ENCODE peak calls at places on chromosomes 4 and X, in ten cellular contexts. M, G, L, O, U, J, S, H, B and E are unnamed samples.

GRCh38 chr4:125838924-125839323 is 524.2 kb downstream of the FAT4 start:
- DNase-seq in M (no peak), G (no peak), L (no peak), O (no peak), U (no peak), J (no peak), S (no peak), H (no peak), B (no peak), E (no peak)

GRCh38 chrX:37997096-37997495 is 9.3 kb upstream of the SYTL5 start:
- DNase-seq in M (no peak), G (no peak), L (no peak), O (no peak), U (no peak), J (no peak), S (no peak), H (no peak), B (no peak), E (no peak)

GRCh38 chrX:574830-575229 is 55.8 kb upstream of the SHOX start:
- DNase-seq in M (no peak), G (no peak), L (no peak), O (no peak), U (no peak), J (no peak), S (no peak), H (no peak), B (no peak), E (no peak)

GRCh38 chr4:111689731-111690130 is 455.5 kb upstream of the FAM241A start:
- DNase-seq in M (no peak), G (no peak), L (no peak), O (no peak), U (no peak), J (no peak), S (no peak), H (no peak), B (no peak), E (no peak)

GRCh38 chr4:153904011-153904410 is 115.1 kb upstream of the SFRP2 start:
- DNase-seq in M (no peak), G (no peak), L (no peak), O (no peak), U (no peak), J (no peak), S (no peak), H (no peak), B (no peak), E (no peak)

GRCh38 chrX:259692-260355 is 21.4 kb upstream of the PLCXD1 start:
- DNase-seq in M (no peak), G (no peak), L (no peak), O (peak; percentile 41), U (no peak), J (peak; percentile 30), S (peak; percentile 33), H (no peak), B (no peak), E (no peak)

GRCh38 chrX:65985211-65985610 is 54.7 kb downstream of the VSIG4 start:
- DNase-seq in M (no peak), G (no peak), L (no peak), O (no peak), U (no peak), J (no peak), S (no peak), H (no peak), B (no peak), E (no peak)

GRCh38 chrX:115330498-115331138 is 41.1 kb downstream of the LUZP4 start:
- DNase-seq in M (peak; percentile 69), G (no peak), L (peak; percentile 57), O (no peak), U (peak; percentile 50), J (no peak), S (peak; percentile 50), H (peak; percentile 82), B (peak; percentile 58), E (peak; percentile 15)

GRCh38 chrX:47846070-47846469 is 9.4 kb downstream of the ZNF81 start:
- DNase-seq in M (no peak), G (no peak), L (no peak), O (no peak), U (no peak), J (no peak), S (no peak), H (no peak), B (no peak), E (no peak)

GRCh38 chr4:72394264-72394663 is 174.8 kb downstream of the ADAMTS3 start:
- DNase-seq in M (no peak), G (no peak), L (no peak), O (no peak), U (no peak), J (no peak), S (no peak), H (peak; percentile 27), B (no peak), E (no peak)

GRCh38 chrX:22340022-22340616 is 67.4 kb downstream of the CBLL2 start:
- DNase-seq in M (no peak), G (no peak), L (no peak), O (no peak), U (no peak), J (no peak), S (no peak), H (no peak), B (no peak), E (no peak)

GRCh38 chr4:109276482-109277095 is 25.9 kb downstream of the COL25A1 start:
- DNase-seq in M (peak; percentile 59), G (no peak), L (no peak), O (no peak), U (no peak), J (no peak), S (no peak), H (no peak), B (no peak), E (no peak)

GRCh38 chrX:68685722-68686683 is 38.5 kb downstream of the STARD8 start:
- DNase-seq in M (peak; percentile 8), G (no peak), L (peak; percentile 8), O (peak; percentile 73), U (peak; percentile 67), J (peak; percentile 58), S (peak; percentile 25), H (peak; percentile 87), B (peak; percentile 61), E (no peak)

GRCh38 chr4:37631551-37631950 is 54.6 kb downstream of the RELL1 start:
- DNase-seq in M (no peak), G (peak; percentile 81), L (no peak), O (no peak), U (no peak), J (no peak), S (no peak), H (peak; percentile 85), B (peak; percentile 64), E (no peak)

DNA sequence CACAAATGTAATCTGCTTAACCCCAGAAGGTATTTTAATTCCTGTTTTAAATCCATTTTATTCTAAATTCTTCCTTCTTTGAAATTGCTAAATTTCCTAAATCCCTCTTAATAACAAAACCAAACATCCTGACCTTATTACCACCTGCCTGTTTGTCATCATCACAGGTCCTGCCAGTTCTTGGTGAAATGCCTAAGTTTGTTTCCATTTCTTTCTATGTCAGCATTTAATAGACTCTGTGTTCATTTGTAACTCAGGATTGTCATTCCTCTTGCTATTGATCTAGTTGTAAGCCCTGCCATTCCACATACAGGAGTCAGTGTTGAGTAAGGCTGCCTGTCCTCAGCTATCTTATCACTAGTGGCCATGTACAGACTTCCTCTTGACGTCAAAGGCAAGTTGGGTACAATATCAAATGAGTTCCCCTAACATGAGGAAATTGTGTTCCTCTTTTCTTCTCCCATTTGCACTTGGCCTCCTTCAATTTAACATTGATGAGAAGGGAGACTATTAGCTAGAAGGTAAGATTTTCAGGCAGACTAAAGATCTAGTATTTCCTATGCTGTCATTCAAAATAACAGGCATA is 440.1 kb downstream of the AFF2 start:
- DNase-seq in M (no peak), G (no peak), L (no peak), O (no peak), U (no peak), J (no peak), S (no peak), H (peak; percentile 67), B (no peak), E (no peak)
- TF ChIP-seq CTCF in M (no peak), G (no peak), L (no peak), O (no peak), U (no peak), J (no peak), S (no peak), H (peak; percentile 12), B (no peak), E (no peak)

GRCh38 chr4:180828455-180829018 is 1414.7 kb upstream of the TENM3 start:
- DNase-seq in M (peak; percentile 53), G (no peak), L (peak; percentile 48), O (no peak), U (peak; percentile 25), J (no peak), S (peak; percentile 23), H (peak; percentile 86), B (no peak), E (no peak)

GRCh38 chr4:180827193-180827592 is 1416.0 kb upstream of the TENM3 start:
- DNase-seq in M (no peak), G (no peak), L (no peak), O (no peak), U (no peak), J (no peak), S (peak; percentile 19), H (peak; percentile 28), B (no peak), E (no peak)

GRCh38 chr4:180827610-180828009 is 1415.6 kb upstream of the TENM3 start:
- DNase-seq in M (no peak), G (no peak), L (no peak), O (no peak), U (no peak), J (no peak), S (no peak), H (peak; percentile 23), B (no peak), E (no peak)

DNA sequence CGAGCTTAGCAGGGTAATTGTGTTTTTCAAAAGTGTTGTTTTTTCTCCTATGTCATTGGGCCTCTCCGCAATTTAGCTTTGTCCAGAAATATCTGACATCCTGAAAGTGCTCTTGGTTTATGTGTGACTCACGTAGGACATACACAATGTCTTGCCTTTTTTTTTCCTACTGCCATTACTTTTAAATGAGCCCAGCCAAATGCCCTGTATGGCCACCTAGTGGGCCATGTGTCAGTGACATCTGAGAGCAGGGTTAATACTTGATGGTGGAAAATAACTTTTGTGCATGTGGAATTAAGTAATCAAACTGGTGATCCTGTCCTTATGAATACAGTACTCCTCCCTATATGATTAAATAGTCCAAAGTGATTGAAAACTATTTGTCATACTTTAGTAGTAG is 1411.1 kb upstream of the TENM3 start:
- DNase-seq in M (no peak), G (no peak), L (no peak), O (no peak), U (no peak), J (no peak), S (no peak), H (no peak), B (no peak), E (no peak)
- TF ChIP-seq CTCF in M (no peak), G (no peak), L (peak; percentile 42), O (no peak), U (peak; percentile 16), J (no peak), S (no peak), H (peak; percentile 8), B (no peak), E (peak; percentile 37)

GRCh38 chrX:95076449-95076848 is 1402.4 kb downstream of the FAM133A start:
- DNase-seq in M (peak; percentile 26), G (no peak), L (peak; percentile 17), O (no peak), U (peak; percentile 7), J (no peak), S (no peak), H (peak; percentile 52), B (no peak), E (no peak)
- TF ChIP-seq CTCF in M (peak; percentile 35), G (no peak), L (peak; percentile 81), O (peak; percentile 31), U (peak; percentile 47), J (no peak), S (peak; percentile 16), H (peak; percentile 53), B (no peak), E (peak; percentile 66)

GRCh38 chr4:78592104-78592783 is 40.7 kb downstream of the ANXA3 start:
- DNase-seq in M (peak; percentile 44), G (no peak), L (no peak), O (no peak), U (no peak), J (no peak), S (peak; percentile 12), H (no peak), B (no peak), E (no peak)
- TF ChIP-seq CTCF in M (peak; percentile 49), G (no peak), L (peak; percentile 50), O (peak; percentile 33), U (peak; percentile 35), J (peak; percentile 29), S (peak; percentile 27), H (peak; percentile 16), B (no peak), E (peak; percentile 40)